ENCODE peak calls at places on chromosomes 5 and 9, in four cellular contexts. B, M, H and K are unnamed samples.

GRCh38 chr5:173984218-173984617 is 4.8 kb upstream of the C5orf47 start:
- DNase-seq in M (no peak), H (no peak), B (peak; percentile 21), K (no peak)

GRCh38 chr9:129487658-129488483 is 133.0 kb downstream of the C9orf50 start:
- DNase-seq in H (peak; percentile 59), M (peak; percentile 78), B (peak; percentile 68), K (no peak)

GRCh38 chr5:6574111-6574510 is 58.7 kb downstream of the NSUN2 start:
- DNase-seq in H (no peak), M (no peak), B (no peak), K (no peak)

GRCh38 chr5:105230516-105230915 is 1667.9 kb upstream of the NUDT12 start:
- DNase-seq in B (no peak), M (no peak), H (no peak), K (no peak)

GRCh38 chr9:92414566-92414965 is 9.7 kb downstream of the OMD start:
- DNase-seq in B (no peak), M (no peak), H (no peak), K (no peak)

GRCh38 chr9:14312721-14313377 is 1.1 kb downstream of the NFIB start:
- DNase-seq in B (peak; percentile 63), M (peak; percentile 33), H (peak; percentile 25), K (no peak)

GRCh38 chr9:5614985-5615384 is 13.9 kb upstream of the RIC1 start:
- DNase-seq in B (no peak), H (no peak), M (no peak), K (no peak)

GRCh38 chr5:151218177-151218576 is 5.7 kb downstream of the CCDC69 start:
- DNase-seq in H (no peak), B (no peak), M (no peak), K (no peak)

GRCh38 chr9:20740929-20741582 is 57.0 kb downstream of the FOCAD start:
- DNase-seq in M (no peak), B (no peak), H (no peak), K (no peak)

GRCh38 chr5:117829646-117830045 is 1158.7 kb downstream of the DTWD2 start:
- DNase-seq in M (no peak), B (no peak), H (no peak), K (no peak)

GRCh38 chr9:92290785-92291429 is 2.6 kb downstream of the IARS1 start:
- DNase-seq in B (no peak), M (no peak), H (no peak), K (no peak)

GRCh38 chr5:90386099-90386710 is 23.4 kb downstream of the CETN3 start:
- DNase-seq in M (no peak), H (no peak), B (no peak), K (no peak)

GRCh38 chr9:75372499-75373268 is 284.4 kb downstream of the OSTF1 start:
- DNase-seq in B (peak; percentile 8), M (peak; percentile 11), H (no peak), K (no peak)

GRCh38 chr5:65062684-65063083 is 294.0 kb downstream of the CWC27 start:
- DNase-seq in B (peak; percentile 9), H (no peak), M (peak; percentile 43), K (peak; percentile 91)

GRCh38 chr9:114503522-114504340 is 1.5 kb downstream of the WHRN start:
- DNase-seq in B (no peak), M (no peak), H (no peak), K (no peak)

GRCh38 chr5:1845696-1846095 is 37.0 kb downstream of the IRX4 start:
- DNase-seq in H (no peak), B (no peak), M (no peak), K (no peak)

GRCh38 chr9:24614070-24614469 is 68.4 kb upstream of the IZUMO3 start:
- DNase-seq in H (no peak), M (no peak), B (no peak), K (no peak)

GRCh38 chr9:19378154-19378553 is 1.9 kb downstream of the RPS6 start:
- DNase-seq in H (no peak), B (no peak), M (no peak), K (no peak)

GRCh38 chr5:88836195-88836838 is 46.7 kb downstream of the MEF2C start:
- DNase-seq in H (peak; percentile 32), B (no peak), M (peak; percentile 79), K (no peak)

GRCh38 chr5:68319316-68320093 is 103.9 kb downstream of the PIK3R1 start:
- DNase-seq in B (no peak), M (no peak), H (no peak), K (no peak)

GRCh38 chr5:150300496-150301169 is 2.1 kb downstream of the ARSI start:
- DNase-seq in B (no peak), M (no peak), H (no peak), K (no peak)

GRCh38 chr9:92147030-92147853 is 32.0 kb upstream of the SPTLC1 start:
- DNase-seq in M (peak; percentile 88), B (peak; percentile 35), H (peak; percentile 43), K (peak; percentile 47)

GRCh38 chr5:3593771-3594513 is 1.7 kb upstream of the IRX1 start:
- DNase-seq in M (no peak), H (no peak), B (no peak), K (no peak)

GRCh38 chr9:136782452-136782851 is 8.7 kb upstream of the TMEM141 start:
- DNase-seq in B (no peak), M (no peak), H (no peak), K (no peak)

GRCh38 chr5:67215592-67216471 is 19.2 kb upstream of the CD180 start:
- DNase-seq in B (peak; percentile 81), H (peak; percentile 92), M (peak; percentile 73), K (no peak)
- H3K4me3 ChIP-seq in B (no peak overlapping the region), H (peak overlapping the region; percentile 52), M (no peak overlapping the region), K (no peak overlapping the region)

GRCh38 chr5:135964670-135965320 is 10.0 kb upstream of the LECT2 start:
- DNase-seq in M (no peak), B (no peak), H (no peak), K (no peak)
- TF ChIP-seq CTCF in M (no peak), B (no peak), H (no peak), K (no peak)

DNA sequence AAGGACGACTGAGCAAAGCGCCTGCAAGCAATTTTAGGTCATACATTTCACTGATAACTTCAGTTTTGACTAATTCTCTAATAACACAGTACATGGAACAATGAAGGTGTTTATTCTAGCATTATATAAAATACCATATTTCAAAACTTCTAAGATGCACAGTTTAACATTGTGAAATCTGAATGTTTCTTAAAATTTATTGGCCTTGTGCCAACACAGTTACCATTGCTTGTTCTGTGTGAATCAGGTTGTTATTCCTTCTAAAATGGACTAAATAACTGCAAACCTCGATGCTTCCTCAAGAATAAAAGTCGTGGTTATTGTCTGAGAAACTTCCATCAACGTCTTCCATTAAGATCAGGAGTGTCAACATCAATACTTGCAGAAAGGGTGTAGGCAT is 8.0 kb downstream of the MCC start:
- DNase-seq in H (no peak), M (no peak), B (no peak), K (no peak)
- H3K4me3 ChIP-seq in H (no peak overlapping the region), M (no peak overlapping the region), B (no peak overlapping the region), K (no peak overlapping the region)

GRCh38 chr9:77000330-77000729 is 19.1 kb upstream of the FOXB2 start:
- DNase-seq in H (no peak), B (no peak), M (no peak), K (no peak)

GRCh38 chr9:76999261-76999660 is 20.2 kb upstream of the FOXB2 start:
- DNase-seq in H (no peak), B (no peak), M (no peak), K (no peak)

DNA sequence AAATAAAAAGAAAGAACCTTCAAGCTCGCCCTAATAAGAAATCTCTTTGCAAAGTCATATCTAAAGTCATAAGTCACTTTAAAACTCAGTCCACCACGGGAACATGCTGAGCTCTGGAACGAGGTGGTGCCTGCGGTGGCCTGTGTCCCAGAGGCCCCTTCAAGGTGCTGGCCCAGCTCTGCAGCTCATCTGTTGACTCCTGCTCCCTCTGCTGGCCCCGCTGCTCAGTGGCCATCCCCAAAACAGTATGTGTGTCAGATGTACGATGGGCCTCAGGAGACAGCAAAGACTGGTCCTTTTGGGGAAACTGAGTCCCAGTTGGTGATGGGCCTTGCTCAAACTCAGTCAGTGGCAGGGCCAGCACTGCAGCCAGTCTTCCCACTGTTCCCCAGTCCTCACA is 22.8 kb upstream of the FOXB2 start:
- DNase-seq in H (peak; percentile 54), B (peak; percentile 37), M (peak; percentile 28), K (no peak)
- TF ChIP-seq CTCF in H (peak; percentile 66), B (peak; percentile 27), M (peak; percentile 47), K (peak; percentile 80)

GRCh38 chr5:138180841-138181240 is 1.9 kb downstream of the KIF20A start:
- DNase-seq in H (no peak), M (no peak), B (no peak), K (no peak)
- H3K4me3 ChIP-seq in H (no peak overlapping the region), M (no peak overlapping the region), B (no peak overlapping the region), K (no peak overlapping the region)

GRCh38 chr5:36965179-36965578 is 88.6 kb downstream of the NIPBL start:
- DNase-seq in B (no peak), H (no peak), M (no peak), K (no peak)

DNA sequence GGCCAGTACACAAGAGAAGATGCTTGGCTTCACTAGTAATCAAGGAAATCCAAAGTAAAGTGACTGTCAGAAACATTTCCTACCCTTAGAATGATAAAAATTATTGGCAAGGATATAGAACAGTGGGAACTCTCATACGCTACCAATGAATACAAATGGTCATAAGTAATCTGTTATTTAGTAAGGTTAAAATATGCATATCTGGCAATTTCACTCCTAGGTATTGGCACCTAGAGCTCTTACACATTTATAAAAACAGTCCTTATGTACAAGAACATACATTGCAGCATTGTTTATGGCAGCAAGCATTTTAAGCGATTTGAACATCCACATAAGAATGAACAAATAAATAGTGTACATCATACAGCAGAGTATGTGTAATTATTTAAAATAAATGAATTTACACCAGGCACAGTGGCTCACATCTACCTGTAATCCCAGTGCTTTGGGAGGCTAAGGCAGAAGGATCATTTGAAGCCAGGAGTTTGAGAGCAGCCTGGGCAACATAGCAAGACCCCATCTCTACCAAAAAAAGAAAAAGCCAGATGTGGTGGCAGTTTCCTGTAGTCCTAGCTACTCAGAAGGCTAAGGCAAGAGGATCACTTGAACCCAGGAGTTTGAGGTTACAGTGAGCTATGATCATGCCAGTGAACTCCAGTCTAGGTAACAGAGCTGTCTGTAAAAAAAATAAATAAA is 93.3 kb downstream of the NIPBL start:
- DNase-seq in M (no peak), B (no peak), H (no peak), K (no peak)
- TF ChIP-seq CTCF in M (no peak), B (no peak), H (no peak), K (no peak)

GRCh38 chr9:121157939-121158338 is 43.7 kb downstream of the RAB14 start:
- DNase-seq in B (no peak), M (no peak), H (no peak), K (no peak)

GRCh38 chr9:121153642-121154041 is 48.0 kb downstream of the RAB14 start:
- DNase-seq in H (no peak), B (no peak), M (no peak), K (no peak)

GRCh38 chr9:121160025-121160424 is 41.6 kb downstream of the RAB14 start:
- DNase-seq in B (no peak), M (no peak), H (no peak), K (no peak)

GRCh38 chr9:121154782-121155181 is 46.9 kb downstream of the RAB14 start:
- DNase-seq in M (no peak), B (no peak), H (no peak), K (no peak)

DNA sequence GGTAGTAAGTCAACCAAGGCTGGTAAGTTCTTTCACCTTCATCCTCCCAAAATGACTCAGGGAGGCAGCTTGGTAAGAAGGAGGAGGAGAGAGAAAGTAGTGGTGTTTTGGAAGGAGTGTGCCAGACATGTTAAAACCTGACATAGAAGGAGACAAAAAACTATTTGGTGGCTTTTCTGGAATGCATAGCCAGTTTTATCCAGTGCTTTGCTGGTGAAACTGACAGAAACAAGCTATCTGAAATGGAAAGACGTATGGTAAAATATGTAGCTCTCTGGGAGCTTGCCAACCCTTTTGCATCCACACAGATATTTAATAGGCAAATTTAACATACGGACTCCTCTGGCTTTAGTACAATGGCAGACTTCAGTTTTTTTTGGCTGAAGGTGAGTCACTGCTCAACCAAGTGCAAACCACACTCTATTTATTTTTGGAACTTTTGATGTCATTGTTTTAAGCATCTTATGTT is 45.4 kb downstream of the RAB14 start:
- DNase-seq in M (no peak), B (no peak), H (no peak), K (peak; percentile 59)
- H3K4me3 ChIP-seq in M (no peak overlapping the region), B (no peak overlapping the region), H (no peak overlapping the region), K (no peak overlapping the region)